ENCODE peak calls at places on chromosomes 12 and 14, in ten cellular contexts. H is IMR-90; W is ascending aorta; I is CD8-positive, alpha-beta T cell; M is fibroblast of pulmonary artery; A is tibial artery; Z is GM12865; N is AG09319; R is tibial nerve; F is A673. C is an unnamed sample.

GRCh38 chr14:23951590-23952143 is 1.9 kb upstream of the DHRS4 start:
- DNase-seq in N (no peak), H (no peak), I (no peak), W (no peak), F (no peak), A (no peak), Z (no peak), M (no peak), R (no peak), C (no peak)

GRCh38 chr12:76927170-76927784 is 48.5 kb upstream of the CSRP2 start:
- DNase-seq in H (peak; percentile 57), I (no peak), W (peak; percentile 68), Z (peak; percentile 47), R (peak; percentile 27), M (peak; percentile 56), F (peak; percentile 84), N (no peak), A (no peak), C (no peak)

GRCh38 chr12:56723889-56724659 is 1.0 kb downstream of the NACA start:
- DNase-seq in A (peak; percentile 79), N (peak; percentile 67), M (peak; percentile 89), F (peak; percentile 53), I (no peak), Z (peak; percentile 42), R (peak; percentile 85), H (peak; percentile 86), W (peak; percentile 68), C (no peak)

GRCh38 chr12:111251787-111252186 is 117.1 kb downstream of the PHETA1 start:
- DNase-seq in H (no peak), N (no peak), F (no peak), Z (no peak), I (no peak), W (no peak), M (no peak), A (no peak), R (no peak), C (no peak)

GRCh38 chr14:101518611-101519048 is 42.7 kb upstream of the DIO3 start:
- DNase-seq in Z (no peak), F (no peak), I (no peak), R (peak; percentile 68), A (peak; percentile 93), W (no peak), M (no peak), H (no peak), N (no peak), C (no peak)

GRCh38 chr12:27671865-27672264 is 24.4 kb upstream of the REP15 start:
- DNase-seq in Z (no peak), I (no peak), H (no peak), M (no peak), R (no peak), W (no peak), F (no peak), N (no peak), A (no peak), C (no peak)

GRCh38 chr12:87116778-87117177 is 860.6 kb upstream of the MGAT4C start:
- DNase-seq in N (no peak), R (no peak), I (no peak), H (no peak), M (no peak), A (no peak), F (peak; percentile 51), W (no peak), Z (no peak), C (no peak)

GRCh38 chr12:111297703-111298426 is 71.0 kb downstream of the PHETA1 start:
- DNase-seq in N (no peak), M (no peak), F (no peak), R (no peak), A (no peak), H (no peak), Z (no peak), W (no peak), I (no peak), C (no peak)

GRCh38 chr12:49979061-49979586 is 6.4 kb downstream of the AQP6 start:
- DNase-seq in F (no peak), R (no peak), M (no peak), A (peak; percentile 40), N (no peak), W (no peak), H (no peak), I (no peak), Z (no peak), C (no peak)

GRCh38 chr12:60101715-60102114 is 505.9 kb downstream of the SLC16A7 start:
- DNase-seq in A (no peak), N (no peak), I (no peak), H (peak; percentile 52), F (no peak), R (no peak), W (no peak), M (peak; percentile 6), Z (no peak), C (no peak)

GRCh38 chr12:24617471-24617870 is 331.4 kb downstream of the BCAT1 start:
- DNase-seq in H (peak; percentile 77), W (no peak), A (no peak), I (no peak), N (no peak), Z (no peak), F (peak; percentile 54), R (no peak), M (peak; percentile 38), C (no peak)

GRCh38 chr12:31478898-31479297 is 112.0 kb downstream of the DENND5B start:
- DNase-seq in H (no peak), I (no peak), Z (no peak), F (no peak), W (no peak), N (no peak), M (no peak), A (no peak), R (no peak), C (no peak)

GRCh38 chr12:104957388-104958008 is 592 bp downstream of the SLC41A2 start:
- DNase-seq in N (no peak), M (no peak), H (no peak), W (peak; percentile 73), R (no peak), I (no peak), Z (peak; percentile 41), A (no peak), F (no peak), C (no peak)

GRCh38 chr14:43408472-43408871 is 1098.6 kb downstream of the FSCB start:
- DNase-seq in R (no peak), Z (no peak), M (no peak), F (no peak), H (no peak), N (no peak), W (no peak), I (no peak), A (no peak), C (no peak)
- TF ChIP-seq CTCF in R (no peak), Z (no peak), M (no peak), F (no peak), H (no peak), N (no peak), W (no peak), I (no peak), A (no peak), C (no peak)

GRCh38 chr12:112456029-112456428 is 37.3 kb downstream of the PTPN11 start:
- DNase-seq in W (no peak), Z (no peak), R (no peak), H (no peak), N (no peak), I (no peak), M (no peak), A (no peak), F (no peak), C (no peak)

GRCh38 chr12:112463478-112463877 is 44.7 kb downstream of the PTPN11 start:
- DNase-seq in A (no peak), N (no peak), F (no peak), M (no peak), Z (peak; percentile 6), W (no peak), I (no peak), H (no peak), R (no peak), C (no peak)

GRCh38 chr12:112458751-112459150 is 40.0 kb downstream of the PTPN11 start:
- DNase-seq in I (no peak), H (no peak), F (no peak), Z (no peak), A (no peak), W (no peak), R (no peak), N (no peak), M (no peak), C (no peak)

GRCh38 chr12:112458330-112458729 is 39.6 kb downstream of the PTPN11 start:
- DNase-seq in I (no peak), H (no peak), M (no peak), N (no peak), F (no peak), R (no peak), A (no peak), W (no peak), Z (no peak), C (no peak)
- TF ChIP-seq CTCF in I (no peak), H (no peak), M (no peak), N (no peak), F (no peak), R (no peak), A (no peak), W (no peak), Z (no peak), C (no peak)

DNA sequence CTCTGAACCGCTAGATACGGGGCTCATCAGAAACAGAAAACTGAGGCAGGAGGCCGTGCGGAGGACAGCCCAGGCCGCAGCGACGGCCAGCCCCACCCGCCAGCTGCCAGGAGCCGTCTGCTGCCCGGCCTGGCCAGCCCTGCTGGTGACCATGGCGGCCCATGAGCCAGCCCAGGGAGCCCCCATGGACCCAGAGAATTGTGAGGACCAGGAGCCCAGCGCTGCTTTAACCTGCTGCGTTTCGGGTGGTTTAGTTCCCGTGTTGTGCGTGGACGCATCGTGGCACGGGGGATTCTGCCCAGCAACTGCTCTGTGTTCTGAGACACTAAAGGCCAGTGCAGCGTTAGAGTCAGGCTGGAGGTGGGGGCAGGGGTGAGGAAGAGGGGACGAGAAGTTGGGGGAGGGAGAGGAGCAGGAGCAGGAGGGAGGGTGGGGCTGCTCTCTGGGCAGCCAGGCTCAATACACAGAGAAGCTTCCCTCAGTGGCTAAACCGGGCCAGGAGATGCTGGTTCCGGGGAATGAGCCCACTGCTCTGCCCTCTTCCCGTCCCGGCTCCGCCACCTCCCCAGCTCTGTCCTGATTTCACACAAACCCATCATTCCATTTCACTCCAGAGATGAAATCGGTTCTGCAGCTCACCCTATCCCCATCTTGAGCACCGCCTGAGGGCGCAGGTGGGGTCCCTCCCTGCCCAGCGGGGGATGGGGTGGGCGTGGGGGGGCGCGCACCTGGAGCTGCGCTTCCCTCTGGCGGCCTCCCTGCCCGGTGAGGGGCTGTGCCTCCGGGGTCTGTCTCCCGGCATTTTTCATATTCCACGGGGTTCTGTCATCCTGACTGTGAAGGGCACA is 44.4 kb downstream of the NOC4L start:
- DNase-seq in N (no peak), H (no peak), M (no peak), I (no peak), R (no peak), F (no peak), A (no peak), W (no peak), Z (no peak), C (no peak)
- TF ChIP-seq CTCF in N (no peak), H (no peak), M (no peak), I (no peak), R (no peak), F (no peak), A (no peak), W (no peak), Z (no peak), C (no peak)

DNA sequence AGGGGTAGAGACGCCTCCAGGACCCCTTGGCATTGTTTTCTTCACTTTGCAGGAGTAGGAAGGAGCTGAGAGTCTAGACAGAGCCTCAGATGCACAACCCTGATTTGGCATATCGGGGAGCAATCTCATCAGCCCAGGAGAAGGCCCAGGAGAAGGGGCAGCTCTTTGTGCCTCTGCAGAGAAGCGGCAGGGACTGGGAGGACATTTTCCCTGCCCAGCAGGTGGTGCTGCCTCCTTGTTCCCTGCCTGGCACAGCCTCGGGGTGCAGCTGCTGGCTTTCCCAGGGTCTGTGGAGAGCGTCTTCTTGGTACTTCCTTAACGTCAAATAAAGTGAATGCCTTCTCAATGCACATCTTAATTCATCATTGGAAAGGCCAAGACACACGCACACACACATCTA is 419.5 kb downstream of the TMEM121 start:
- DNase-seq in F (peak; percentile 15), M (no peak), R (no peak), A (no peak), H (no peak), Z (peak; percentile 28), I (no peak), W (no peak), N (no peak), C (no peak)
- TF ChIP-seq CTCF in F (peak; percentile 20), M (no peak), R (no peak), A (no peak), H (no peak), Z (peak; percentile 24), I (no peak), W (no peak), N (no peak), C (no peak)